ENCODE peak calls at places on chromosomes 3 and 15, in five cellular contexts. Y is fibroblast of pulmonary artery, K is transverse colon, A is dorsolateral prefrontal cortex, N is hepatocyte. I is an unnamed sample.

GRCh38 chr3:16309558-16309957 is 44.5 kb downstream of the OXNAD1 start:
- DNase-seq in N (no peak), Y (peak), A (no peak), K (no peak), I (no peak)

GRCh38 chr3:180175572-180175971 is 138.8 kb upstream of the PEX5L start:
- DNase-seq in Y (no peak), A (no peak), N (no peak), K (no peak), I (no peak)

GRCh38 chr15:28892789-28893610 is 7.2 kb downstream of the APBA2 start:
- DNase-seq in A (no peak), Y (peak), K (no peak), N (no peak), I (no peak)

GRCh38 chr3:100027321-100027720 is 87.0 kb downstream of the FILIP1L start:
- DNase-seq in K (no peak), Y (peak), N (no peak), A (no peak), I (no peak)

GRCh38 chr3:107737909-107738308 is 215.1 kb downstream of the BBX start:
- DNase-seq in A (no peak), Y (no peak), K (no peak), N (no peak), I (no peak)

GRCh38 chr3:59248976-59249375 is 199.2 kb upstream of the CFAP20DC start:
- DNase-seq in Y (no peak), A (no peak), K (no peak), N (no peak), I (no peak)

GRCh38 chr3:66692108-66692750 is 191.4 kb upstream of the LRIG1 start:
- DNase-seq in N (peak), Y (no peak), K (peak), A (no peak), I (no peak)

GRCh38 chr15:39786444-39787056 is 3.9 kb upstream of the FSIP1 start:
- DNase-seq in A (no peak), Y (peak), K (no peak), N (peak), I (no peak)

GRCh38 chr3:192408007-192408655 is 319.2 kb downstream of the FGF12 start:
- DNase-seq in A (peak), Y (peak), K (no peak), N (peak), I (no peak)

GRCh38 chr3:136050250-136050649 is 84.7 kb downstream of the PPP2R3A start:
- DNase-seq in K (no peak), A (no peak), Y (no peak), N (no peak), I (no peak)

GRCh38 chr3:159263750-159264561 is 462.1 kb downstream of the MFSD1 start:
- DNase-seq in A (no peak), Y (peak), N (peak), K (no peak), I (no peak)

GRCh38 chr15:97893988-97894387 is 66.5 kb upstream of the ARRDC4 start:
- DNase-seq in N (no peak), A (no peak), K (no peak), Y (no peak), I (no peak)

GRCh38 chr15:43253431-43254403 is 13.0 kb downstream of the TGM5 start:
- DNase-seq in Y (peak), K (peak), A (no peak), N (no peak), I (no peak)

GRCh38 chr3:49007068-49007770 is at the start of gene WDR6:
- DNase-seq in K (peak), N (peak), A (peak), Y (peak), I (peak)

GRCh38 chr3:59812188-59812587 is 762.4 kb upstream of the CFAP20DC start:
- DNase-seq in Y (no peak), A (no peak), K (no peak), N (no peak), I (no peak)

GRCh38 chr15:90872481-90873184 is 4.2 kb downstream of the FURIN start:
- DNase-seq in N (peak), Y (peak), K (no peak), A (no peak), I (no peak)

DNA sequence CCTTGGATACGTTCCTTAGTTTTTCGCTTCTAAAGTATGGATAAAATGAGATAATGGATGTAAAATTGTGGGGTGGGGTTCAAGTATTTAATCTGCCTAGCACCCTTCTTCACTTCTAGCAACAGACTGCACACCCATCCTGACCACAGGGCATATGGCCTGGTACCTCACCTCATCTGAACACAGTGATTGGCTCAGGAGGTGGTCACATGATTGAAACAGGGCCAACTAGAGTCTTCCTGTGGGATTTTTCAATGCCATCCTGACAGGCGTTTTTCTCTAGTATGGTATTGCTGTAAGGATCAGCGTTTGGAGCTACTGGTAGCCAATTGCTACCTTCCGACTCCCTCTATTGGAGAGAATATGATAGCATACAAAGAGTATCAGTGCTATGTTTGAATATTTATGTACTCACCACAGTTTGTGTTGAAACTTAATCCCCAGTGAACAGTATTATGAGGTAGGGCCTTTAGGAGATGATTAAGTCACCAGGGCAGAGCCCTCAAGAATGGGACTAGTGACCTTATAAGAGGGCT is 172.2 kb downstream of the PPM1L start:
- DNase-seq in N (no peak), K (no peak), Y (no peak), A (no peak), I (no peak)
- TF ChIP-seq CTCF in N (no peak), K (no peak), Y (no peak), A (peak), I (peak)

GRCh38 chr3:51792206-51792605 is 13.2 kb upstream of the IQCF6 start:
- DNase-seq in Y (no peak), K (no peak), N (no peak), A (no peak), I (no peak)
- TF ChIP-seq CTCF in Y (no peak), K (no peak), N (no peak), A (no peak), I (no peak)

DNA sequence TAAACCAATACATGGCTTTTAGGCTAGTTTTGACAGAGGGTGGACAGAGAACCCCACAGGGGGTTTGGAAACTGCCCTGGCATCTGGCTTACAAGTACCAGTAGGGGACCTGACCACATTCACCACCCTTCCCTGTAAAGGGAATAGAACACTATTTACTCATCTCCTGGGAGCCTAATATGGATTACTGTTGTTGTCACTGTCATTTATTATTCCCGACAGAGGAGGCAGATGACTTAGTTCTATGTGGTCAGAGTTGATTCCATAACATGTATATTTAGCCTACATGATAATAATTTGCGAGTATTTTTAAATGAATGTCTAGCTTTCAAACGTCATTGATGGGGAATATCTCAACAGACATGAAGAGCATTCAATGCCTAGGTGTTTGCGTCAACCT is 15.9 kb downstream of the ZBTB38 start:
- DNase-seq in Y (no peak), A (no peak), N (no peak), K (no peak), I (no peak)
- TF ChIP-seq CTCF in Y (no peak), A (no peak), N (no peak), K (no peak), I (no peak)

GRCh38 chr15:49875392-49875791 is 243.6 kb downstream of the ATP8B4 start:
- DNase-seq in A (no peak), N (no peak), K (no peak), Y (no peak), I (no peak)
- TF ChIP-seq CTCF in A (no peak), N (no peak), K (no peak), Y (no peak), I (no peak)

GRCh38 chr3:29644956-29645661 is 364.2 kb downstream of the RBMS3 start:
- DNase-seq in K (no peak), Y (peak), N (no peak), A (no peak), I (no peak)

GRCh38 chr3:29643034-29643425 is 362.2 kb downstream of the RBMS3 start:
- DNase-seq in K (no peak), Y (no peak), A (no peak), N (no peak), I (no peak)

GRCh38 chr3:29646042-29646441 is 365.2 kb downstream of the RBMS3 start:
- DNase-seq in N (no peak), A (no peak), Y (no peak), K (no peak), I (no peak)

GRCh38 chr3:29642393-29643033 is 361.6 kb downstream of the RBMS3 start:
- DNase-seq in N (peak), K (peak), A (no peak), Y (peak), I (no peak)

DNA sequence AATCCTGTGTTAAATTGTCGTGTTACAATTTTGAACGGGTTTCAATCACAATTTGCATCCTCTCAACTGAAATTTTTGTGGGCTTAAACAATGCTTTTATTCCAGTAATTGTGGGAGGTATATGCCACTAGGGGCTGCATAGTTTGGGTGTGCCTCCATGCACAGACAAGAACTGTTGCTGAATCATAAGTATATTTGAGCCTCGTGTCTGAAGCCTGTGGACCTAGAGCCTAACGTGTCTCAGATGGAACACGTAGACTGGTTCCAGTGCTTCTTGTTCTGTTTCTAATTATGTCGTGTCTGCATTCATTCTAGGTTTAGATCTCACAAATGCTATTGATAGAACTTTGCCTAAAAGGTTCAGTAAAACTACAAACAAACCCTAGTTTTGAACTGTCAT is 363.4 kb downstream of the RBMS3 start:
- DNase-seq in A (no peak), Y (no peak), K (no peak), N (no peak), I (no peak)
- TF ChIP-seq CTCF in A (no peak), Y (no peak), K (no peak), N (no peak), I (no peak)

GRCh38 chr15:77654975-77655374 is 22.3 kb upstream of the LINGO1 start:
- DNase-seq in N (peak), Y (no peak), A (no peak), K (peak), I (no peak)
- TF ChIP-seq CTCF in N (peak), Y (peak), A (peak), K (peak), I (peak)

DNA sequence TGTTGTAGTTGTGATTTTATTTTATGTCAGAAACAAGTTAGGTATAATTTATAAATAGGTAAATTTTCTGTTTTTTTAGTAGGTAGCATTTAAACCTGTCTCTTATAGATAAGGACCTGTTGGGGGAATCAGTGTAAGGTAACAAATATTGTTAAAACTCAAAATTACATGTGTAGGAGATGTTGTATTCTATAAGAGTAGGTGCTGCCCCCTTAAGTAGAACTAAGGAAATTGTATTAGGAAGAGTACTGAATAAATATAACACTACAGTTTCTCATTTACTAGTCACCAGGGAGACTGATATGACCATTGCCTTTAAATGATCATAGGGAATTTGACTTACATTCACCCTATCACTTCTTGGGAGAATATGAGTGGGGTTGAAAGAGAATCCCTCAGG is 31.2 kb downstream of the SLC25A36 start:
- DNase-seq in N (no peak), A (no peak), Y (peak), K (no peak), I (no peak)
- TF ChIP-seq CTCF in N (peak), A (peak), Y (peak), K (peak), I (peak)

GRCh38 chr3:137687181-137687880 is 76.8 kb upstream of the SOX14 start:
- DNase-seq in A (no peak), N (peak), K (no peak), Y (no peak), I (no peak)

GRCh38 chr3:137695351-137695750 is 68.8 kb upstream of the SOX14 start:
- DNase-seq in A (no peak), K (no peak), N (no peak), Y (no peak), I (no peak)

DNA sequence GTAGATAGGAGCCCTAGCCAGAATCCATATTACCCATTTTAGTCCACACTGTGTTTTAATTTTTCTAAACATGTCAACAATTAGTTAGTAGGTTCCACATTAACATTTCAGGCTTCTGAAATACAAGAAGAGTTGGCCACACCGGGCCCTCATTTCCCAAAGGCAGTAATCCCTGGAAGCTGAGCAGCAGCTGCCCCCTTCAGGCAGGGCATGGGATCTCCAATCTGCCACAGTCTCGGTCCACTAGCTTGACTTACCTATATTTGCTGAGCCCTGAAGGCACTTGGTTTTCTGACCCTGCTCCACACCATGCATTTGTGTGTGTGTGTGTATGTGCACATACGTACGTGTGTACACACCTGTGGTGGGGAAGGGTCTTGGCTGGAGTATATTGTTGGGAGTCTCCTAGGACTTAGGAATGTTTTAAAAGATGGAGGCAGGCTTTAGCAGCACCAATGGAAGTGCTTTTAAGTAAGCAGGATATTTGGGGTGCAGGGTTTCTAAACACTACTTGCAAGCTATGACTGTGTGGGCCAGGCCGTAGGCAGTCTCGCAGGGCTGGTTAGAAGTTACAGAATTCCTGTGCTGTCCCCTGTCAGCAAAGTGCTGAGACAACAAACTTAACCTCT is 71.2 kb upstream of the SOX14 start:
- DNase-seq in Y (no peak), A (no peak), K (no peak), N (peak), I (no peak)
- TF ChIP-seq CTCF in Y (no peak), A (peak), K (peak), N (peak), I (peak)

GRCh38 chr3:112730210-112730609 is 89.3 kb upstream of the CCDC80 start:
- DNase-seq in Y (peak), A (no peak), N (no peak), K (no peak), I (no peak)
- TF ChIP-seq CTCF in Y (peak), A (no peak), N (no peak), K (no peak), I (peak)